ENCODE peak calls at places on chromosomes 6 and 20, in four cellular contexts. S, D, E and V are unnamed samples.

GRCh38 chr6:45021652-45022051 is 306.5 kb upstream of the RUNX2 start:
- DNase-seq in S (no peak), E (no peak), D (no peak), V (no peak)

GRCh38 chr20:13436530-13436929 is 202.2 kb downstream of the TASP1 start:
- DNase-seq in S (no peak), E (no peak), D (no peak), V (no peak)

GRCh38 chr6:70310063-70310694 is 7.3 kb upstream of the COL9A1 start:
- DNase-seq in S (peak), D (no peak), E (no peak), V (peak)

GRCh38 chr6:35243386-35243958 is 16.1 kb upstream of the ZNF76 start:
- DNase-seq in E (no peak), D (no peak), S (no peak), V (no peak)

GRCh38 chr6:72421387-72421786 is 200.5 kb upstream of the KCNQ5 start:
- DNase-seq in S (no peak), E (no peak), D (no peak), V (peak)

GRCh38 chr6:149007846-149008245 is 261.0 kb downstream of the UST start:
- DNase-seq in E (no peak), S (no peak), D (no peak), V (no peak)

GRCh38 chr6:105135056-105135455 is 44.8 kb downstream of the POPDC3 start:
- DNase-seq in S (peak), E (no peak), D (peak), V (no peak)

GRCh38 chr20:41179961-41180360 is 42.6 kb downstream of the PLCG1 start:
- DNase-seq in E (peak), D (no peak), S (no peak), V (no peak)

GRCh38 chr6:125445054-125445453 is 143.3 kb upstream of the HDDC2 start:
- DNase-seq in E (no peak), D (no peak), S (no peak), V (no peak)

GRCh38 chr6:90610671-90611542 is 24.0 kb upstream of the MAP3K7 start:
- DNase-seq in D (no peak), E (peak), S (no peak), V (peak)

GRCh38 chr6:157615411-157615763 is 207.7 kb upstream of the SNX9 start:
- DNase-seq in D (no peak), E (no peak), S (no peak), V (no peak)

DNA sequence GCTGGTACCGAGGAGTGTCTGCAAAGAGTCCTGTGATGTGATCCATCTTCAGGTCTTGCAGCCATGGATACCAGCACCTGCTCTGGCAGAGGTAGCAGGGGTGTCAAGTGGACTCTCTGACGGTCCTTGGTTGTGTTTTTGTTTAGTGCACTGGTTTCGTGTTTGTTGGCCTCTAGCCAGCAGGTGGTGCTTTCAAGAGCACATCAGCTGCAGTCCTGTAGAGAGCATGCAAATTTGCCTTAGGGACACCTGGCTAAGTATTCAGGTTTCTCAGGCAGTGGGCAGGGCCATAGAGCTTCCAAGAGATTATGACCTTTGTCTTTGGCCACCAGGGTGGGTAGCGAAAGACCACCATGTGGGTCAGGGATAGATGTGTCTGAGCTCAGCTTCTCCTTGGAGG is 14.5 kb upstream of the RGS17 start:
- DNase-seq in D (no peak), S (no peak), E (no peak), V (no peak)
- TF ChIP-seq RNF2 in D (no peak), S (no peak), E (no peak), V (no peak)

DNA sequence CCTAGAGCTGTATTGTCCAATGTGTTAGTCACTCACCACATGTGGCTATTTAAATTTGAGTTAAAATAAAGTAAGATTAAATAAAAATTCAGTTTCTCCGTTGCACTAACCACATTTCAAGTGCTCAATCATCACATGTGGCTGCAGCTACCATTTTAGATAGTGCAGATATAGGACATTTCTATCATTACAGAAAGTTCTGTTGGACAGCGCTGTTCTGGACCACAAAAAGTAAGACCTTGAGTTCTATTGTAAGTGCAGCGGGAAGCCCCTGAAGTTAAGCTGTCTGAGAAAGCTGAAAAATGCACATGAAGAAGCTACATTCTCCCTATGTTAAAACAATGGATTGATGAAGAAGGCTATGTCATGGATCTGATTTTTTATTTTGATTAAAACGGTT is 1.1 kb downstream of the ORC3 start:
- DNase-seq in D (no peak), E (no peak), S (no peak), V (no peak)
- TF ChIP-seq RNF2 in D (no peak), E (no peak), S (no peak), V (no peak)

GRCh38 chr6:16933532-16933931 is 168.3 kb upstream of the STMND1 start:
- DNase-seq in S (no peak), D (no peak), E (no peak), V (no peak)
- TF ChIP-seq RNF2 in S (no peak), D (no peak), E (no peak), V (no peak)

GRCh38 chr6:159935065-159935464 is 33.8 kb upstream of the IGF2R start:
- DNase-seq in D (no peak), E (no peak), S (no peak), V (no peak)
- TF ChIP-seq RNF2 in D (no peak), E (no peak), S (no peak), V (no peak)

DNA sequence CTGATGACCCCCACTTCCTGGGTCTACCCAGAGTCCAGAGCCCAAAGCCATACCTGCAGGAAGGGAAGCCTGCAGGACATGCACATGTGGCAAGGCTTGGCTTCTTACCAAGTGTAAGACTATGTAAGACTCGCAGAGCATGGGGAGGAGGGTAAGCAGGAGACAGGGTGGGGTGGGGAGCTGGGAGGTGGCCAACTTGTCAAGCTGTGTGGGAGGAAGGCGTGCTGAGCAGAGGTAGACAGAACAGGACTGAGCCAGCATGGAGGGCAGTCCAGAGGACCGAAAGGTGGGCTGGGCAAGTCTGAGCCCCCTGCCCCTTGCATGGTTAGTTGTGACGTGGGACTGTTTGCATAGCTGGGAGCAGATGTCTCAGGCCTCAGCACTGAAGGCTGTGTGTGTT is 53.4 kb upstream of the RNF24 start:
- DNase-seq in S (no peak), E (no peak), D (no peak), V (peak)
- TF ChIP-seq RNF2 in S (no peak), E (no peak), D (no peak), V (no peak)

GRCh38 chr20:34705383-34706021 is 1.4 kb downstream of the TP53INP2 start:
- DNase-seq in E (no peak), S (peak), D (peak), V (peak)

GRCh38 chr20:34705008-34705382 is 851 bp downstream of the TP53INP2 start:
- DNase-seq in E (no peak), S (no peak), D (no peak), V (no peak)

GRCh38 chr20:34704177-34705007 is at the start of gene TP53INP2:
- DNase-seq in S (peak), E (peak), D (peak), V (peak)

GRCh38 chr20:34703061-34703572 is 1.0 kb upstream of the TP53INP2 start:
- DNase-seq in D (no peak), S (no peak), E (no peak), V (no peak)

DNA sequence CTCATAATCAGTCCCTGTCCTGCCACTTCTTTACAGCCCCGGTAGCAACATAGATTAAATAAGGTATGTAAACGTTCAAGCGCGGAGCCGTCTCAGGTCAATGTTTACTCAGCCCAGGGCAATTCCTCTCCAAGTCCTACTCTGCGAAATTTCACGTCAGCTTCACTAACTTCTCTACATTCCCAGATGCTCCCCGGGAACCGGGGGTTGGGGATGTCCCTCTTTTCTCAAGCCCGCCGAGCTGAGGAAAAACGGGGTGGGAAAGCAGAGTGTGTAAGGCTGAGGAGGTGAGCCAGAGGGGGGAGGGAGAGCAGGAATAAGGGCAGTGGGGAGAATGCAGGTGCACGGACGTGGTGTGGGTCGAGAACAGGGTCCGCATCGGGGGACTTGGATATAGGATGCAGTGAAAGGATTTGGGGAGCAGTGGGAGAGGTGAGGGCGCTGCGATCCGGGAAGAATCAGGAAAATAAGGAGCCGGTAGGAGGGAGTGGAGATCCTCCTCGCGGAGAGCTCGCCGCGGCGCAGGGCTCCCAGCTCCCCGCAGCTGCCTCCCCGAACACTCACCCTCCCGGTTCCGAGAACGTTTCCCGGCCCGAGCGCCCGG is 469 bp upstream of the TP53INP2 start:
- DNase-seq in D (no peak), S (peak), E (no peak), V (peak)
- TF ChIP-seq RNF2 in D (no peak), S (no peak), E (no peak), V (no peak)